ENCODE peak calls at places on chromosomes 6 and 20, in six cellular contexts. T is left ventricle myocardium inferior, X is mucosa of descending colon, G is psoas muscle, Y is fibroblast of lung, N is cardiac muscle cell. Q is an unnamed sample.
A peak's percentile ranks its signal among the peaks of the same experiment; 100 is the strongest.

GRCh38 chr6:35343092-35343834 is 905 bp downstream of the PPARD start:
- DNase-seq in T (peak; percentile 36), X (peak; percentile 52), G (peak; percentile 45), Y (peak; percentile 47), N (peak; percentile 80), Q (no peak)

GRCh38 chr20:43789593-43789992 is 62.8 kb upstream of the GTSF1L start:
- DNase-seq in T (no peak), X (no peak), G (no peak), Y (no peak), N (no peak), Q (no peak)

GRCh38 chr6:19413323-19413722 is 423.8 kb upstream of the ID4 start:
- DNase-seq in T (no peak), X (no peak), G (no peak), Y (peak; percentile 80), N (peak; percentile 58), Q (no peak)

GRCh38 chr6:32074996-32075532 is 34.1 kb downstream of the TNXB start:
- DNase-seq in T (no peak), X (no peak), G (no peak), Y (peak; percentile 56), N (no peak), Q (no peak)

GRCh38 chr6:166758136-166758704 is 131.2 kb upstream of the RPS6KA2 start:
- DNase-seq in T (no peak), X (no peak), G (no peak), Y (no peak), N (no peak), Q (no peak)

GRCh38 chr6:68967549-68968300 is 332.6 kb downstream of the ADGRB3 start:
- DNase-seq in T (peak; percentile 19), X (peak; percentile 46), G (peak; percentile 18), Y (peak; percentile 26), N (peak; percentile 71), Q (no peak)

GRCh38 chr6:52976591-52977035 is 18.5 kb downstream of the GSTA4 start:
- DNase-seq in T (no peak), X (no peak), G (peak; percentile 28), Y (no peak), N (no peak), Q (no peak)

GRCh38 chr6:158810149-158811095 is 8.7 kb downstream of the EZR start:
- DNase-seq in T (no peak), X (no peak), G (no peak), Y (no peak), N (no peak), Q (no peak)

GRCh38 chr20:23147964-23148720 is 62.0 kb upstream of the CD93 start:
- DNase-seq in T (no peak), X (no peak), G (peak; percentile 87), Y (peak; percentile 81), N (peak; percentile 53), Q (no peak)

GRCh38 chr6:54134934-54135333 is 23.7 kb downstream of the MLIP start:
- DNase-seq in T (no peak), X (no peak), G (no peak), Y (no peak), N (no peak), Q (no peak)

GRCh38 chr6:81088133-81088532 is 664.3 kb downstream of the TENT5A start:
- DNase-seq in T (no peak), X (no peak), G (no peak), Y (no peak), N (no peak), Q (no peak)

GRCh38 chr20:38434310-38434741 is 802 bp downstream of the SNHG17 start:
- DNase-seq in T (no peak), X (peak; percentile 52), G (no peak), Y (peak; percentile 18), N (peak; percentile 28), Q (no peak)

GRCh38 chr20:63536997-63537524 is at the start of gene PTK6:
- DNase-seq in T (peak; percentile 57), X (peak; percentile 90), G (peak; percentile 50), Y (no peak), N (no peak), Q (no peak)

GRCh38 chr20:63539441-63540370 is 2.5 kb upstream of the PTK6 start:
- DNase-seq in T (no peak), X (no peak), G (no peak), Y (no peak), N (no peak), Q (no peak)

GRCh38 chr20:63537525-63538203 is 488 bp upstream of the PTK6 start:
- DNase-seq in T (peak; percentile 85), X (peak; percentile 98), G (peak; percentile 86), Y (peak; percentile 79), N (peak; percentile 95), Q (peak; percentile 78)

GRCh38 chr20:63539092-63539430 is 1.9 kb upstream of the PTK6 start:
- DNase-seq in T (no peak), X (no peak), G (no peak), Y (no peak), N (no peak), Q (no peak)

DNA sequence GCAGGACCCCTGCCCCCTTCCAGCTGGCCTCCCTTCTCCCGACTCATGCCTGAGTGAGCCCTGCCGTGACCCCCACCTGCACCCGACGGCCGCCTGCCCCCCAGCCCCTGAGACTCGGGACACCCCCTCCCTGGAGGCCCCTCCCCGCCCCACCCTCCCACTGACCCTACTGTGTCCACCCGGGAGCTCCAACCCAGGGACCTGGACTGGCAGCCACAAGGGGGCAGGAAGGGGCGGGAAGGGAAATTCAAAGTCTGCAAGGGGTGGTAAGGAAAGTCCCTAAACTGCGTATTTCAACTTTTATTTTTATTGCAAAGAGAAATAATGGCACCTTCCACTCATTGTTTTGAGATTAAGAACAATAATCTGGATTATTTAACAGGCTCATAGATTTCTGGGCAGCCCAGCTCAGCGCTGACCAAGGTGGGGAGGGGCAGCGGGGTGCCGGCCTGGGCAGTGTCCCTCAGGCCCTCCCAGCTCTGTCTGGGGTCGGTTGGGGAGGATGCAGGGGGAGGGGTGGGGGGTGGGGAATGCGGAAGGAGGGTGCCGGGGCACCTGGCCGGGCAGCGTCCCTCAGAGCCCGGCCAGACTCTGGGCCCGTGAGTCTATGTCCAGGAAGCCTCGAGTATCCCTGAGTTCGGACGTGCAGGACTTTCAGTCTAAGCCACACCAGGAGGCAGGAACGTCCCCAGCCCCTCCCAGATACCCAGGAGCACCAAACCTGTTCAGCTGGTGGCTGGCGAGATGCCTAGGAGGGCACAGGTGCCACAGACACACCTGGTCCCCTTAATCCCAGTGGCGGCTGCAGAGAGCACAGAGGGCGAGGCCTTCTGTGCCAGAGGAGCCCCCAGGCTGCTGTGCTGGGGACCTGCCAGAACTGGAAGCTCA is 1.3 kb upstream of the PTK6 start:
- DNase-seq in T (no peak), X (peak; percentile 96), G (no peak), Y (no peak), N (no peak), Q (no peak)
- H3K4me3 ChIP-seq in T (peak overlapping the region; percentile 55), X (no peak overlapping the region), G (peak overlapping the region; percentile 34), Y (peak overlapping the region; percentile 28), N (no peak overlapping the region), Q (peak overlapping the region; percentile 46)

GRCh38 chr6:156985309-156985708 is 208.1 kb downstream of the ARID1B start:
- DNase-seq in T (no peak), X (no peak), G (no peak), Y (no peak), N (no peak), Q (no peak)

GRCh38 chr6:156991971-156992370 is 214.8 kb downstream of the ARID1B start:
- DNase-seq in T (no peak), X (no peak), G (no peak), Y (peak; percentile 8), N (peak; percentile 12), Q (no peak)

GRCh38 chr6:156992396-156992795 is 215.2 kb downstream of the ARID1B start:
- DNase-seq in T (peak; percentile 34), X (no peak), G (no peak), Y (no peak), N (peak; percentile 38), Q (no peak)

GRCh38 chr6:156989159-156989806 is 212.1 kb downstream of the ARID1B start:
- DNase-seq in T (no peak), X (no peak), G (no peak), Y (no peak), N (peak; percentile 33), Q (no peak)

DNA sequence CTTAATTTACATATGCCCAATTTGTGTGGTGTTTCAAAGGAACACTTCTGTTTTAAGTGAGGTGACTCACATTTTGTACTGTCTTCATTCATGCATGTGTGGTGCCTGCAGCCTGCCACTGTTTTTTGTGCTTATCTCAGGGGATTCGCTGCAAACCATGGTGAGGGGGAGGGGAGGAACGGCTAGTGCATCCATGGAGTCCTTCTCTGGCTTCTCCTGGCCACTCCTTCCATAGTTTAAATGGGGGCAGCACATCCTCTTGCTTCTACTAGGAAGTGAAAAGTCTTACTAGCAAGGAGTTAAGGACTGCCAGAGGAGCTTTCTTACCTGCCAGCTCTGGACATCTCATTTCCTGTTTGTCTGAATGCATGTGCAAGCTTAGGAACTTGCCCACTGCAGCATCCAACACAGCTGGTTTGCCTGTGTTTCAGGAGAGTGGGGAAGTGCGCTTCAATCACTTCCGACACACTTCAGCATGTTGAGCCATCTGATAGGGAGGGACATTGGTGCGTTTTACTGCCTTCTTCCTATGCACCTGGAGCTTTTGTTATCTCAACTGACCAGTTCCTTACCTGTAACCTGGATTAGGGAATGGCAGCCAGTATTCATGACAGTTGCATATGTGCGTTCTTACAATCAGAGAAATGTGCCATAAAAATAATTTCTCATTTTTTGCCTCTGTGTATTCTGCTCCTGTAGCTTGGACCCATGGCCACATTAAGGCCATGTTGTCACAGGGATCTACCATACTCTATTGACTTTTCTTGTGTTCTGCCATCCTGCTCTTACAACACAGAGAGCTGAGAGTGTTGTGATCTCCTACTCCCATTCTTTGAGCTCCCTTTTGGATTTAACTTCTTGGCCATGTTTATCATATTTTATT is 211.3 kb downstream of the ARID1B start:
- DNase-seq in T (no peak), X (no peak), G (no peak), Y (peak; percentile 48), N (peak; percentile 34), Q (no peak)
- H3K4me1 ChIP-seq in T (peaks cover 60% of the 10 kb centered on the region), X (peaks cover 34% of the 10 kb centered on the region), G (peaks cover 48% of the 10 kb centered on the region), Y (peaks cover 6% of the 10 kb centered on the region), N (peaks cover 19% of the 10 kb centered on the region), Q (peaks cover 43% of the 10 kb centered on the region)

GRCh38 chr6:11414564-11414963 is 123.0 kb upstream of the TMEM170B start:
- DNase-seq in T (no peak), X (no peak), G (no peak), Y (no peak), N (no peak), Q (no peak)

GRCh38 chr6:11412616-11413015 is 124.9 kb upstream of the TMEM170B start:
- DNase-seq in T (no peak), X (no peak), G (no peak), Y (no peak), N (no peak), Q (no peak)

GRCh38 chr6:11413728-11414127 is 123.8 kb upstream of the TMEM170B start:
- DNase-seq in T (no peak), X (no peak), G (no peak), Y (peak; percentile 76), N (peak; percentile 51), Q (no peak)

GRCh38 chr6:11412011-11412424 is 125.5 kb upstream of the TMEM170B start:
- DNase-seq in T (no peak), X (no peak), G (no peak), Y (peak; percentile 38), N (peak; percentile 71), Q (no peak)

GRCh38 chr6:11413112-11413687 is 124.3 kb upstream of the TMEM170B start:
- DNase-seq in T (no peak), X (no peak), G (no peak), Y (no peak), N (no peak), Q (no peak)
- TF ChIP-seq CTCF in T (peak; percentile 17), X (no peak), G (no peak), Y (no peak), N (no peak), Q (no peak)

DNA sequence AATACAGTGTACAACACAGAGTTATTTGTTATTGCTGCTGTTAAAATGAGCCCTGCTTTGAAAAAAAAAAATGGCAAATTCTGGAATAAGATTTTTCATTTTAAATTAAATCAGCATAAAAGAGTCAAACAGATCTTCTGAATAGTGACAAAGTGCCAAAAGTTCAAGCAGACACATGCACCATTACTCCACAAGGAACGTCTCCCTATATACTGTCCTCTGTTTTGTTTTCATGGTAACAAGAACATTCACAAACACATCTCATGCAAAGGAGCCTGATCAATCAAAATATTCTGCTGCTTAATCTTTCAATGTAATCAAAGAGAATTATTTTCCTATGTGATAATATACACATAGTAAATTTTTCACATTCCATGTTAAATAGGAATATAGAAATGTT is 2.7 kb downstream of the HIVEP2 start:
- DNase-seq in T (no peak), X (no peak), G (no peak), Y (no peak), N (no peak), Q (no peak)
- H3K4me3 ChIP-seq in T (no peak overlapping the region), X (no peak overlapping the region), G (peak overlapping the region; percentile 94), Y (no peak overlapping the region), N (no peak overlapping the region), Q (no peak overlapping the region)